ENCODE peak calls at places on chromosomes 11 and 22, in six cellular contexts. T is GM10248; E is activated CD4-positive, alpha-beta T cell treated with anti-CD3 and anti-CD28 coated beads for 1 hour; A is fibroblast of villous mesenchyme; B is memory B cell; V is effector memory CD4-positive, alpha-beta T cell. N is an unnamed sample.

GRCh38 chr22:35070451-35071093 is 4.6 kb downstream of the ISX start:
- DNase-seq in T (no peak), E (no peak), A (no peak), B (no peak), V (no peak), N (no peak)

GRCh38 chr22:23790819-23791736 is 4.3 kb downstream of the SMARCB1 start:
- DNase-seq in T (no peak), E (no peak), A (peak; percentile 98), B (no peak), V (no peak), N (no peak)

GRCh38 chr11:126355926-126356897 is 726 bp downstream of the ST3GAL4 start:
- DNase-seq in T (no peak), E (no peak), A (no peak), B (no peak), V (no peak), N (no peak)

GRCh38 chr22:44663256-44663999 is 38.6 kb upstream of the PRR5 start:
- DNase-seq in T (no peak), E (no peak), A (no peak), B (no peak), V (no peak), N (no peak)

GRCh38 chr11:119493712-119494111 is 70.7 kb upstream of the THY1 start:
- DNase-seq in T (peak; percentile 39), E (no peak), A (peak; percentile 34), B (no peak), V (no peak), N (no peak)

GRCh38 chr11:64970731-64971151 is 1.2 kb downstream of the MAJIN start:
- DNase-seq in T (no peak), E (no peak), A (no peak), B (no peak), V (no peak), N (no peak)

GRCh38 chr11:131530411-131530810 is 160.0 kb downstream of the NTM start:
- DNase-seq in T (no peak), E (no peak), A (no peak), B (no peak), V (no peak), N (no peak)

GRCh38 chr11:126310229-126310991 is 6.5 kb downstream of the DCPS start:
- DNase-seq in T (peak; percentile 65), E (peak; percentile 29), A (peak; percentile 78), B (peak; percentile 45), V (peak; percentile 25), N (peak; percentile 67)

GRCh38 chr11:111359223-111360149 is 19.6 kb downstream of the POU2AF1 start:
- DNase-seq in T (no peak), E (no peak), A (no peak), B (no peak), V (no peak), N (no peak)

GRCh38 chr11:12725047-12725862 is 51.0 kb downstream of the TEAD1 start:
- DNase-seq in T (no peak), E (no peak), A (no peak), B (no peak), V (no peak), N (no peak)

GRCh38 chr22:20292673-20293232 is 24.6 kb upstream of the RTN4R start:
- DNase-seq in T (no peak), E (no peak), A (no peak), B (no peak), V (no peak), N (no peak)

GRCh38 chr11:94961255-94961654 is 12.1 kb downstream of the CWC15 start:
- DNase-seq in T (no peak), E (no peak), A (no peak), B (no peak), V (no peak), N (no peak)

GRCh38 chr11:702731-703461 is 3.1 kb upstream of the EPS8L2 start:
- DNase-seq in T (no peak), E (no peak), A (no peak), B (no peak), V (no peak), N (no peak)

GRCh38 chr11:121591405-121592033 is 138.8 kb upstream of the SORL1-AS1 start:
- DNase-seq in T (peak; percentile 73), E (peak; percentile 39), A (peak; percentile 82), B (peak; percentile 73), V (peak; percentile 59), N (peak; percentile 44)

GRCh38 chr11:124724854-124725718 is 14.7 kb upstream of the NRGN start:
- DNase-seq in T (peak; percentile 82), E (no peak), A (no peak), B (no peak), V (no peak), N (no peak)

GRCh38 chr11:92739020-92739419 is 230.4 kb upstream of the MTNR1B start:
- DNase-seq in T (no peak), E (no peak), A (peak; percentile 28), B (no peak), V (no peak), N (no peak)

GRCh38 chr11:88337342-88338222 is at the start of gene CTSC:
- DNase-seq in T (peak; percentile 91), E (peak; percentile 85), A (peak; percentile 92), B (peak; percentile 70), V (peak; percentile 84), N (peak; percentile 95)

GRCh38 chr11:112826788-112827187 is 134.4 kb upstream of the NCAM1 start:
- DNase-seq in T (no peak), E (no peak), A (no peak), B (no peak), V (no peak), N (no peak)

GRCh38 chr11:56932572-56933235 is 56.0 kb upstream of the OR5AK2 start:
- DNase-seq in T (no peak), E (no peak), A (peak; percentile 13), B (no peak), V (no peak), N (no peak)

N was measured in natural killer cell.